ENCODE peak calls at places on chromosomes 5 and 9, in eight cellular contexts. F is Right ventricle myocardium inferior; D is upper lobe of right lung; A is activated CD4-positive, CD25-positive, alpha-beta regulatory T cell treated with anti-CD3 and anti-CD28 coated beads, Interleukin-2, amount 50 U/mL, for 24 hours; R is GM23338; C is left ventricle myocardium superior; K is PC-3; B is memory B cell. E is an unnamed sample.

GRCh38 chr5:139650689-139651501 is 2.7 kb downstream of the CXXC5 start:
- ATAC-seq in F (peak; percentile 47), D (peak; percentile 45), A (no peak), R (no peak), C (peak; percentile 53), K (no peak), B (no peak), E (peak; percentile 34)

GRCh38 chr9:33117306-33117705 is 40.8 kb upstream of the SMU1 start:
- ATAC-seq in F (peak; percentile 38), D (no peak), A (no peak), R (no peak), C (peak; percentile 26), K (peak; percentile 70), B (no peak), E (no peak)

GRCh38 chr9:129815278-129815677 is 8.7 kb downstream of the TOR1A start:
- ATAC-seq in F (no peak), D (no peak), A (no peak), R (no peak), C (no peak), K (no peak), B (no peak), E (no peak)

GRCh38 chr9:19441730-19442129 is 32.9 kb downstream of the ACER2 start:
- ATAC-seq in F (no peak), D (no peak), A (peak; percentile 76), R (no peak), C (no peak), K (no peak), B (peak; percentile 85), E (no peak)

GRCh38 chr9:113771199-113771598 is 104.9 kb upstream of the ZNF618 start:
- ATAC-seq in F (peak; percentile 49), D (no peak), A (no peak), R (no peak), C (peak; percentile 66), K (no peak), B (no peak), E (no peak)

GRCh38 chr9:109475526-109475925 is 22.6 kb downstream of the PTPN3 start:
- ATAC-seq in F (peak; percentile 52), D (peak; percentile 6), A (no peak), R (no peak), C (peak; percentile 33), K (peak; percentile 5), B (no peak), E (peak; percentile 63)

GRCh38 chr5:95684361-95684760 is 1.6 kb upstream of the SPATA9 start:
- ATAC-seq in F (no peak), D (no peak), A (no peak), R (no peak), C (no peak), K (no peak), B (no peak), E (no peak)

GRCh38 chr9:130912932-130913598 is 16.5 kb upstream of the QRFP start:
- ATAC-seq in F (no peak), D (no peak), A (no peak), R (peak; percentile 13), C (peak; percentile 27), K (peak; percentile 94), B (no peak), E (peak; percentile 51)

GRCh38 chr5:151208481-151208914 is 15.4 kb downstream of the CCDC69 start:
- ATAC-seq in F (peak; percentile 49), D (peak; percentile 68), A (no peak), R (no peak), C (peak; percentile 59), K (no peak), B (no peak), E (peak; percentile 32)